ENCODE peak calls at places on chromosomes 3 and 15, in nine cellular contexts. U, Q, V, J, O, T, N, Z and K are unnamed samples.

GRCh38 chr3:47542614-47543173 is 29.2 kb upstream of the ELP6 start:
- DNase-seq in Z (no peak), N (no peak), T (peak; percentile 14), V (peak; percentile 16), U (no peak), Q (no peak), J (no peak), O (no peak), K (no peak)

GRCh38 chr3:4996771-4997291 is 17.6 kb downstream of the BHLHE40 start:
- DNase-seq in Q (no peak), N (no peak), U (no peak), Z (no peak), V (no peak), J (no peak), O (no peak), T (no peak), K (no peak)

GRCh38 chr3:194119831-194120230 is 16.1 kb upstream of the HES1 start:
- DNase-seq in Q (no peak), Z (no peak), U (no peak), O (no peak), T (no peak), V (no peak), N (peak; percentile 32), J (no peak), K (no peak)

GRCh38 chr3:46186856-46187700 is 21.0 kb downstream of the CCR1 start:
- DNase-seq in U (no peak), O (no peak), Q (no peak), N (no peak), J (no peak), T (no peak), Z (no peak), V (no peak), K (no peak)

GRCh38 chr3:114861666-114862065 is 285.4 kb downstream of the ZBTB20 start:
- DNase-seq in N (no peak), U (no peak), V (no peak), J (no peak), Z (no peak), T (no peak), O (no peak), Q (no peak), K (no peak)

GRCh38 chr3:50445919-50446318 is 57.5 kb downstream of the CACNA2D2 start:
- DNase-seq in V (no peak), J (no peak), O (no peak), N (no peak), Q (no peak), U (no peak), T (peak; percentile 18), Z (peak; percentile 9), K (peak; percentile 75)

GRCh38 chr15:29309139-29309538 is 39.5 kb upstream of the NSMCE3 start:
- DNase-seq in U (no peak), N (no peak), Z (no peak), O (no peak), J (no peak), V (no peak), T (no peak), Q (no peak), K (no peak)

GRCh38 chr3:56125358-56126005 is 342.8 kb downstream of the ERC2 start:
- DNase-seq in V (peak; percentile 80), Z (peak; percentile 26), O (no peak), T (no peak), J (no peak), Q (no peak), U (peak; percentile 14), N (no peak), K (no peak)

GRCh38 chr3:193791041-193792032 is 198.3 kb downstream of the OPA1 start:
- DNase-seq in J (no peak), N (no peak), U (no peak), T (no peak), Q (no peak), Z (no peak), V (no peak), O (no peak), K (no peak)

GRCh38 chr3:60708191-60708975 is 542.9 kb downstream of the FHIT start:
- DNase-seq in N (no peak), Q (no peak), U (no peak), V (peak; percentile 75), T (no peak), O (no peak), J (no peak), Z (no peak), K (no peak)

GRCh38 chr3:71488882-71489281 is 94.6 kb downstream of the FOXP1 start:
- DNase-seq in Q (no peak), Z (no peak), V (no peak), N (no peak), O (no peak), T (no peak), U (no peak), J (no peak), K (no peak)

GRCh38 chr3:71487418-71487817 is 96.1 kb downstream of the FOXP1 start:
- DNase-seq in Q (no peak), Z (no peak), N (no peak), T (no peak), U (no peak), V (no peak), O (no peak), J (no peak), K (no peak)

GRCh38 chr3:71486831-71487230 is 96.7 kb downstream of the FOXP1 start:
- DNase-seq in Z (no peak), U (no peak), J (no peak), N (no peak), T (no peak), Q (no peak), V (no peak), O (no peak), K (no peak)

GRCh38 chr3:71489315-71489761 is 94.2 kb downstream of the FOXP1 start:
- DNase-seq in J (no peak), O (no peak), Z (no peak), U (no peak), V (no peak), Q (no peak), T (no peak), N (no peak), K (no peak)

DNA sequence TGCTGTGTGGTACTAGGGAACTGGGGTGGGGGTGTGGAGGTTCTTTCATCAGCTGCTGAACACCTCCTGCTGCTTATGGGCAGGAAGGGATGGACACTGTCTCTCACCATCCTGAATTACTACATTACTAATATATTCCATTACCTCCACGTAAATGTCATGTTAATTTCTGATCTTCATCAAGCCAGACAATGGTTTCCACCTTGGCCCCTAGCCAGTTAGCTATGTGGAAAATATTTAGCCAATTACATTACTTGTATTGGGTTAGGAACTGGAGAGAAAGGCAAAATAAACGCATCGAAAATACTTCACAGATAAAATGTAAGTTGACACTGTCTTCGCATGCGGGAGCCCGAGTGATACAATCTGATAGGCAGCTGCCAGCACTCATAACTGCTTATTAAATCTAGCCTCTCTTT is 95.1 kb downstream of the FOXP1 start:
- DNase-seq in O (no peak), J (no peak), Z (no peak), V (no peak), U (no peak), T (no peak), N (no peak), Q (no peak), K (no peak)
- H3K27ac ChIP-seq in O (no peak overlapping the region), J (no peak overlapping the region), Z (no peak overlapping the region), V (no peak overlapping the region), U (no peak overlapping the region), T (no peak overlapping the region), N (no peak overlapping the region), Q (no peak overlapping the region), K (no peak overlapping the region)

DNA sequence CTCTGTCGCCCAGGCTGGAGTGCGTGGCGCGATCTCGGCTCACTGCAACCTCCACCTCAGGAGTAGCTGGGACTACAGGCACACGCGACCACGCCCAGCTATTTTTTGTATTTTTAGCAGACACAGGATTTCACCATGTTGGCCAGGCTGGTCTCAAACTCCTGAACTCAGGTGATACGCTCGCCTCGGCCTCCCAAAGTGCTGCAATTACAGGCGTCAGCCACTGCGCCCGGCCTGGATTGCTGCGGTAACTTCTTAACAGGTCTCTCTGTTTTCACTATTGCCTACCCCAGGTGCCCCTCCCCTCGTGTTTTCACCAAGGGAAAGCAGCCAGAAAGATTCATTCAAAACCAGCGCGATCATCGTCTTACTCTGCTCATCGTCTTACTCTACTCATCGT is 10.5 kb downstream of the ADAMTS7 start:
- DNase-seq in N (no peak), Z (no peak), V (no peak), O (no peak), Q (no peak), T (no peak), J (no peak), U (no peak), K (no peak)
- TF ChIP-seq POLR2A in N (no peak), Z (no peak), V (no peak), O (no peak), Q (no peak), T (no peak), J (no peak), U (no peak), K (no peak)

GRCh38 chr3:152267319-152267689 is 1.4 kb upstream of the MBNL1 start:
- DNase-seq in T (no peak), O (no peak), Z (no peak), Q (no peak), J (no peak), N (no peak), U (no peak), V (no peak), K (no peak)
- H3K4me3 ChIP-seq in T (peak overlapping the region; percentile 92), O (no peak overlapping the region), Z (no peak overlapping the region), Q (no peak overlapping the region), J (peak overlapping the region; percentile 75), N (no peak overlapping the region), U (peak overlapping the region; percentile 85), V (no peak overlapping the region), K (no peak overlapping the region)

GRCh38 chr3:43286886-43287301 is 554 bp downstream of the SNRK start:
- DNase-seq in Z (peak; percentile 8), V (no peak), J (no peak), T (peak; percentile 34), Q (no peak), N (peak; percentile 68), O (no peak), U (no peak), K (no peak)

GRCh38 chr3:43289401-43289800 is 3.1 kb downstream of the SNRK start:
- DNase-seq in Q (no peak), Z (no peak), T (no peak), O (no peak), N (no peak), U (no peak), J (no peak), V (no peak), K (no peak)

GRCh38 chr3:43288366-43288765 is 2.0 kb downstream of the SNRK start:
- DNase-seq in O (no peak), V (peak; percentile 59), J (no peak), Q (no peak), T (no peak), N (no peak), Z (no peak), U (no peak), K (no peak)

GRCh38 chr3:43287514-43287913 is 1.2 kb downstream of the SNRK start:
- DNase-seq in U (no peak), J (no peak), N (no peak), T (no peak), O (no peak), Q (no peak), V (peak; percentile 5), Z (no peak), K (no peak)

DNA sequence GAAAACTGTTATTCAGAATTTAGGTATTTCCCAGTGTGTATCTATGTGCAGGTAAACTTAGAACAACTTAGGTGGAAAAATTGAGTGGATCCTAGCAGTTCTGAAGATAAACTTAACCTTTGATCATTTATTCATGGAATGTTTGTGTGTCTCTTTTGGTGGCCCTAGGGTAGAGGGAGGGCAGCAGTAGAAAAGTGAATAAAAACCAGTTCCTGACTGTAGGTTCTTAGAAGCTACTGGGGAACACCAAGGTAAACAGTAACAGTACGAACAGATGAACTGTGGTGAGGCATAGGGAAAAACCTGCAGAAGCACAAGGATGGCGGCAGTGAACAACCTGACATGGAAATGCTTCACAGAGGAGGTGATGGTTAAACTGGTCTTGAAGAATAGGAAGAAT is 2.5 kb downstream of the SNRK start:
- DNase-seq in Q (no peak), J (no peak), U (no peak), V (no peak), T (no peak), Z (no peak), N (no peak), O (no peak), K (no peak)
- H3K27ac ChIP-seq in Q (peak overlapping the region; percentile 91), J (peak overlapping the region; percentile 92), U (peak overlapping the region; percentile 88), V (no peak overlapping the region), T (peak overlapping the region; percentile 92), Z (no peak overlapping the region), N (peak overlapping the region; percentile 92), O (peak overlapping the region; percentile 94), K (peak overlapping the region; percentile 80)